ENCODE peak calls at places on chromosomes 5 and 9, in six cellular contexts. One of them, this sample, is unnamed.

GRCh38 chr5:110441035-110441434 is 285.4 kb downstream of the TMEM232 start:
- DNase-seq in heart left ventricle: no peak
- DNase-seq in thoracic aorta: no peak
- DNase-seq in stomach: no peak
- DNase-seq in tibial nerve: no peak
- DNase-seq in hepatocyte: peak; percentile 44
- DNase-seq in this sample: no peak

GRCh38 chr5:90740244-90740799 is 181.7 kb downstream of the ADGRV1 start:
- DNase-seq in tibial nerve: no peak
- DNase-seq in heart left ventricle: no peak
- DNase-seq in hepatocyte: no peak
- DNase-seq in thoracic aorta: no peak
- DNase-seq in stomach: no peak
- DNase-seq in this sample: no peak

GRCh38 chr9:6219981-6220380 is 4.4 kb downstream of the IL33 start:
- DNase-seq in heart left ventricle: no peak
- DNase-seq in stomach: no peak
- DNase-seq in thoracic aorta: no peak
- DNase-seq in hepatocyte: no peak
- DNase-seq in tibial nerve: no peak
- DNase-seq in this sample: no peak

GRCh38 chr5:133052317-133053175 is 733 bp downstream of the HSPA4 start:
- DNase-seq in stomach: peak; percentile 66
- DNase-seq in hepatocyte: peak; percentile 81
- DNase-seq in tibial nerve: peak; percentile 33
- DNase-seq in heart left ventricle: peak; percentile 70
- DNase-seq in thoracic aorta: no peak
- DNase-seq in this sample: peak; percentile 5

GRCh38 chr9:35696520-35697215 is 6.9 kb upstream of the TPM2 start:
- DNase-seq in hepatocyte: peak; percentile 74
- DNase-seq in thoracic aorta: no peak
- DNase-seq in heart left ventricle: peak; percentile 59
- DNase-seq in stomach: peak; percentile 83
- DNase-seq in tibial nerve: peak; percentile 60
- DNase-seq in this sample: no peak

GRCh38 chr9:73583590-73583989 is 431.9 kb downstream of the ANXA1 start:
- DNase-seq in heart left ventricle: no peak
- DNase-seq in hepatocyte: no peak
- DNase-seq in tibial nerve: no peak
- DNase-seq in stomach: no peak
- DNase-seq in thoracic aorta: no peak
- DNase-seq in this sample: no peak

GRCh38 chr9:89359018-89359417 is 40.7 kb downstream of the SECISBP2 start:
- DNase-seq in heart left ventricle: no peak
- DNase-seq in hepatocyte: no peak
- DNase-seq in stomach: no peak
- DNase-seq in tibial nerve: no peak
- DNase-seq in thoracic aorta: no peak
- DNase-seq in this sample: no peak

GRCh38 chr9:19028835-19029451 is 4.1 kb downstream of the SAXO1 start:
- DNase-seq in heart left ventricle: peak; percentile 36
- DNase-seq in stomach: peak; percentile 41
- DNase-seq in tibial nerve: peak; percentile 45
- DNase-seq in thoracic aorta: no peak
- DNase-seq in hepatocyte: peak; percentile 81
- DNase-seq in this sample: no peak

GRCh38 chr5:124634228-124634819 is 112.1 kb downstream of the ZNF608 start:
- DNase-seq in heart left ventricle: no peak
- DNase-seq in stomach: no peak
- DNase-seq in tibial nerve: no peak
- DNase-seq in thoracic aorta: no peak
- DNase-seq in hepatocyte: no peak
- DNase-seq in this sample: no peak

GRCh38 chr5:76403963-76404693 is 1.0 kb downstream of the IQGAP2 start:
- DNase-seq in heart left ventricle: no peak
- DNase-seq in stomach: peak; percentile 79
- DNase-seq in tibial nerve: peak; percentile 16
- DNase-seq in hepatocyte: peak; percentile 77
- DNase-seq in thoracic aorta: no peak
- DNase-seq in this sample: peak; percentile 2
- TF ChIP-seq CTCF in heart left ventricle: no peak
- TF ChIP-seq CTCF in stomach: no peak
- TF ChIP-seq CTCF in tibial nerve: no peak
- TF ChIP-seq CTCF in hepatocyte: no peak
- TF ChIP-seq CTCF in thoracic aorta: no peak
- TF ChIP-seq CTCF in this sample: no peak

GRCh38 chr5:32030226-32030625 is 143.9 kb downstream of the GOLPH3 start:
- DNase-seq in stomach: no peak
- DNase-seq in heart left ventricle: no peak
- DNase-seq in hepatocyte: no peak
- DNase-seq in thoracic aorta: no peak
- DNase-seq in tibial nerve: no peak
- DNase-seq in this sample: no peak

GRCh38 chr5:32029291-32029690 is 144.8 kb downstream of the GOLPH3 start:
- DNase-seq in tibial nerve: no peak
- DNase-seq in stomach: no peak
- DNase-seq in heart left ventricle: no peak
- DNase-seq in thoracic aorta: no peak
- DNase-seq in hepatocyte: peak; percentile 42
- DNase-seq in this sample: no peak

GRCh38 chr5:32027093-32027716 is 146.9 kb downstream of the GOLPH3 start:
- DNase-seq in stomach: no peak
- DNase-seq in hepatocyte: no peak
- DNase-seq in thoracic aorta: no peak
- DNase-seq in heart left ventricle: no peak
- DNase-seq in tibial nerve: no peak
- DNase-seq in this sample: no peak

GRCh38 chr5:32027717-32028321 is 146.3 kb downstream of the GOLPH3 start:
- DNase-seq in hepatocyte: peak; percentile 84
- DNase-seq in thoracic aorta: peak; percentile 50
- DNase-seq in tibial nerve: peak; percentile 83
- DNase-seq in heart left ventricle: peak; percentile 82
- DNase-seq in stomach: no peak
- DNase-seq in this sample: no peak

GRCh38 chr5:32030686-32031478 is 143.2 kb downstream of the GOLPH3 start:
- DNase-seq in heart left ventricle: no peak
- DNase-seq in tibial nerve: no peak
- DNase-seq in thoracic aorta: no peak
- DNase-seq in hepatocyte: no peak
- DNase-seq in stomach: no peak
- DNase-seq in this sample: no peak
- H3K27ac ChIP-seq in heart left ventricle: peak overlapping the region; percentile 15
- H3K27ac ChIP-seq in tibial nerve: peak overlapping the region; percentile 87
- H3K27ac ChIP-seq in thoracic aorta: no peak overlapping the region
- H3K27ac ChIP-seq in hepatocyte: no peak overlapping the region
- H3K27ac ChIP-seq in stomach: no peak overlapping the region
- H3K27ac ChIP-seq in this sample: no peak overlapping the region

GRCh38 chr9:129513282-129513681 is 107.6 kb downstream of the C9orf50 start:
- DNase-seq in hepatocyte: no peak
- DNase-seq in stomach: no peak
- DNase-seq in heart left ventricle: no peak
- DNase-seq in tibial nerve: no peak
- DNase-seq in thoracic aorta: no peak
- DNase-seq in this sample: no peak
- H3K9me3 ChIP-seq in hepatocyte: peaks cover 3% of the 10 kb centered on the region
- H3K9me3 ChIP-seq in stomach: peaks cover 40% of the 10 kb centered on the region
- H3K9me3 ChIP-seq in heart left ventricle: peaks cover 25% of the 10 kb centered on the region
- H3K9me3 ChIP-seq in tibial nerve: no peaks in the 10 kb centered on the region
- H3K9me3 ChIP-seq in thoracic aorta: peaks cover 35% of the 10 kb centered on the region
- H3K9me3 ChIP-seq in this sample: no peaks in the 10 kb centered on the region

GRCh38 chr5:80686757-80687156 is 32.0 kb upstream of the DHFR start:
- DNase-seq in tibial nerve: no peak
- DNase-seq in heart left ventricle: no peak
- DNase-seq in stomach: no peak
- DNase-seq in thoracic aorta: no peak
- DNase-seq in hepatocyte: no peak
- DNase-seq in this sample: no peak
- TF ChIP-seq CTCF in tibial nerve: peak; percentile 23
- TF ChIP-seq CTCF in heart left ventricle: peak; percentile 24
- TF ChIP-seq CTCF in stomach: no peak
- TF ChIP-seq CTCF in thoracic aorta: peak; percentile 22
- TF ChIP-seq CTCF in hepatocyte: peak; percentile 59
- TF ChIP-seq CTCF in this sample: no peak

This sample was measured in esophagus squamous epithelium.